ENCODE peak calls at places on chromosomes 1 and 21, in four cellular contexts. K, S, Z and M are unnamed samples.
A peak's percentile ranks its signal among the peaks of the same experiment; 100 is the strongest.

GRCh38 chr1:180863158-180863775 is 49.4 kb upstream of the KIAA1614 start:
- DNase-seq in K (peak; percentile 50), S (no peak), Z (no peak), M (peak; percentile 78)

GRCh38 chr1:201675143-201675542 is 136.2 kb downstream of the NAV1 start:
- DNase-seq in K (no peak), S (peak; percentile 9), Z (no peak), M (peak; percentile 47)

GRCh38 chr1:55542901-55543504 is 327.8 kb upstream of the USP24 start:
- DNase-seq in K (peak; percentile 18), S (no peak), Z (peak; percentile 49), M (no peak)

GRCh38 chr1:50659107-50659628 is 235.9 kb upstream of the DMRTA2 start:
- DNase-seq in K (no peak), S (no peak), Z (no peak), M (no peak)

GRCh38 chr21:16509466-16509865 is 779.7 kb downstream of the USP25 start:
- DNase-seq in K (peak; percentile 35), S (no peak), Z (peak; percentile 22), M (no peak)

GRCh38 chr1:57485643-57486042 is 61.8 kb upstream of the DAB1 start:
- DNase-seq in K (peak; percentile 76), S (no peak), Z (peak; percentile 49), M (peak; percentile 17)

GRCh38 chr1:207983044-207983443 is 72.1 kb upstream of the CD34 start:
- DNase-seq in K (no peak), S (no peak), Z (no peak), M (no peak)

GRCh38 chr1:98761238-98761637 is 99.7 kb downstream of the SNX7 start:
- DNase-seq in K (no peak), S (peak; percentile 16), Z (no peak), M (peak; percentile 2)

GRCh38 chr1:91670781-91671180 is 170.1 kb downstream of the CDC7 start:
- DNase-seq in K (no peak), S (no peak), Z (no peak), M (no peak)

GRCh38 chr1:206735553-206736031 is 35.0 kb upstream of the IL19 start:
- DNase-seq in K (no peak), S (no peak), Z (no peak), M (peak; percentile 40)

GRCh38 chr1:193494368-193494767 is 308.0 kb upstream of the B3GALT2 start:
- DNase-seq in K (no peak), S (no peak), Z (no peak), M (no peak)

GRCh38 chr1:99728494-99729235 is 37.8 kb downstream of the FRRS1 start:
- DNase-seq in K (peak; percentile 32), S (no peak), Z (no peak), M (peak; percentile 85)